ENCODE peak calls at places on chromosomes 3 and 15, in four cellular contexts. One of them, this sample, is unnamed.

GRCh38 chr15:32657941-32658340 is 16.4 kb downstream of the SCG5 start:
- DNase-seq in type B pancreatic cell: no peak
- DNase-seq in AG09319: no peak
- DNase-seq in activated gamma-delta T cell treated with Interleukin-2 at 50 U/mL for 16 hours: no peak
- DNase-seq in this sample: no peak

GRCh38 chr15:58988011-58988785 is 735 bp downstream of the RNF111 start:
- DNase-seq in AG09319: no peak
- DNase-seq in activated gamma-delta T cell treated with Interleukin-2 at 50 U/mL for 16 hours: peak
- DNase-seq in type B pancreatic cell: peak
- DNase-seq in this sample: peak

GRCh38 chr15:99104788-99105515 is at the start of gene SYNM:
- DNase-seq in AG09319: no peak
- DNase-seq in type B pancreatic cell: peak
- DNase-seq in activated gamma-delta T cell treated with Interleukin-2 at 50 U/mL for 16 hours: no peak
- DNase-seq in this sample: peak

GRCh38 chr15:53976844-53977392 is 1.3 kb upstream of the UNC13C start:
- DNase-seq in activated gamma-delta T cell treated with Interleukin-2 at 50 U/mL for 16 hours: no peak
- DNase-seq in type B pancreatic cell: no peak
- DNase-seq in AG09319: no peak
- DNase-seq in this sample: no peak

GRCh38 chr3:143119974-143120715 is 574 bp downstream of the CHST2 start:
- DNase-seq in type B pancreatic cell: peak
- DNase-seq in AG09319: no peak
- DNase-seq in activated gamma-delta T cell treated with Interleukin-2 at 50 U/mL for 16 hours: peak
- DNase-seq in this sample: peak

GRCh38 chr15:63970723-63971426 is 75.4 kb downstream of the DAPK2 start:
- DNase-seq in AG09319: no peak
- DNase-seq in type B pancreatic cell: no peak
- DNase-seq in activated gamma-delta T cell treated with Interleukin-2 at 50 U/mL for 16 hours: no peak
- DNase-seq in this sample: no peak

GRCh38 chr15:90141646-90142045 is 39.4 kb upstream of the IDH2 start:
- DNase-seq in type B pancreatic cell: no peak
- DNase-seq in AG09319: no peak
- DNase-seq in activated gamma-delta T cell treated with Interleukin-2 at 50 U/mL for 16 hours: no peak
- DNase-seq in this sample: no peak

GRCh38 chr15:80743189-80743833 is 35.9 kb upstream of the CEMIP start:
- DNase-seq in activated gamma-delta T cell treated with Interleukin-2 at 50 U/mL for 16 hours: no peak
- DNase-seq in type B pancreatic cell: no peak
- DNase-seq in AG09319: no peak
- DNase-seq in this sample: no peak

GRCh38 chr3:194395767-194396527 is 3.1 kb downstream of the GP5 start:
- DNase-seq in AG09319: peak
- DNase-seq in type B pancreatic cell: no peak
- DNase-seq in activated gamma-delta T cell treated with Interleukin-2 at 50 U/mL for 16 hours: peak
- DNase-seq in this sample: no peak

GRCh38 chr3:27943106-27943505 is 221.0 kb upstream of the EOMES start:
- DNase-seq in AG09319: no peak
- DNase-seq in activated gamma-delta T cell treated with Interleukin-2 at 50 U/mL for 16 hours: peak
- DNase-seq in type B pancreatic cell: no peak
- DNase-seq in this sample: no peak

GRCh38 chr3:85360742-85361387 is 402.1 kb downstream of the CADM2 start:
- DNase-seq in type B pancreatic cell: no peak
- DNase-seq in AG09319: no peak
- DNase-seq in activated gamma-delta T cell treated with Interleukin-2 at 50 U/mL for 16 hours: no peak
- DNase-seq in this sample: no peak

GRCh38 chr15:63461230-63461629 is 43.2 kb upstream of the USP3 start:
- DNase-seq in activated gamma-delta T cell treated with Interleukin-2 at 50 U/mL for 16 hours: no peak
- DNase-seq in type B pancreatic cell: no peak
- DNase-seq in AG09319: no peak
- DNase-seq in this sample: no peak

GRCh38 chr15:99343836-99344551 is 92.7 kb downstream of the LRRC28 start:
- DNase-seq in activated gamma-delta T cell treated with Interleukin-2 at 50 U/mL for 16 hours: peak
- DNase-seq in type B pancreatic cell: no peak
- DNase-seq in AG09319: no peak
- DNase-seq in this sample: peak

GRCh38 chr15:52652286-52652685 is 26.9 kb downstream of the ATOSA start:
- DNase-seq in type B pancreatic cell: no peak
- DNase-seq in AG09319: no peak
- DNase-seq in activated gamma-delta T cell treated with Interleukin-2 at 50 U/mL for 16 hours: no peak
- DNase-seq in this sample: no peak

GRCh38 chr3:46694520-46694919 is 1.0 kb upstream of the ALS2CL start:
- DNase-seq in AG09319: no peak
- DNase-seq in type B pancreatic cell: no peak
- DNase-seq in activated gamma-delta T cell treated with Interleukin-2 at 50 U/mL for 16 hours: no peak
- DNase-seq in this sample: no peak

GRCh38 chr15:101203029-101203428 is 48.8 kb downstream of the CHSY1 start:
- DNase-seq in activated gamma-delta T cell treated with Interleukin-2 at 50 U/mL for 16 hours: no peak
- DNase-seq in AG09319: no peak
- DNase-seq in type B pancreatic cell: no peak
- DNase-seq in this sample: no peak

GRCh38 chr3:160553829-160554228 is 11.5 kb downstream of the KPNA4 start:
- DNase-seq in activated gamma-delta T cell treated with Interleukin-2 at 50 U/mL for 16 hours: no peak
- DNase-seq in AG09319: no peak
- DNase-seq in type B pancreatic cell: no peak
- DNase-seq in this sample: no peak

GRCh38 chr3:71371282-71371681 is 212.2 kb downstream of the FOXP1 start:
- DNase-seq in type B pancreatic cell: no peak
- DNase-seq in AG09319: no peak
- DNase-seq in activated gamma-delta T cell treated with Interleukin-2 at 50 U/mL for 16 hours: no peak
- DNase-seq in this sample: no peak

GRCh38 chr3:120418866-120419490 is 31.8 kb downstream of the FSTL1 start:
- DNase-seq in type B pancreatic cell: no peak
- DNase-seq in AG09319: no peak
- DNase-seq in activated gamma-delta T cell treated with Interleukin-2 at 50 U/mL for 16 hours: no peak
- DNase-seq in this sample: peak

GRCh38 chr3:136018876-136019275 is 53.3 kb downstream of the PPP2R3A start:
- DNase-seq in AG09319: peak
- DNase-seq in type B pancreatic cell: no peak
- DNase-seq in activated gamma-delta T cell treated with Interleukin-2 at 50 U/mL for 16 hours: no peak
- DNase-seq in this sample: no peak

GRCh38 chr3:70780790-70781189 is 468.4 kb upstream of the MDFIC2 start:
- DNase-seq in type B pancreatic cell: no peak
- DNase-seq in activated gamma-delta T cell treated with Interleukin-2 at 50 U/mL for 16 hours: no peak
- DNase-seq in AG09319: no peak
- DNase-seq in this sample: no peak

GRCh38 chr15:37107071-37107753 is 6.9 kb upstream of the MEIS2 start:
- DNase-seq in activated gamma-delta T cell treated with Interleukin-2 at 50 U/mL for 16 hours: no peak
- DNase-seq in type B pancreatic cell: no peak
- DNase-seq in AG09319: no peak
- DNase-seq in this sample: no peak

GRCh38 chr15:97745481-97746071 is 214.9 kb upstream of the ARRDC4 start:
- DNase-seq in AG09319: no peak
- DNase-seq in type B pancreatic cell: no peak
- DNase-seq in activated gamma-delta T cell treated with Interleukin-2 at 50 U/mL for 16 hours: no peak
- DNase-seq in this sample: peak

GRCh38 chr3:50390523-50391177 is 31.3 kb upstream of the TMEM115 start:
- DNase-seq in AG09319: no peak
- DNase-seq in activated gamma-delta T cell treated with Interleukin-2 at 50 U/mL for 16 hours: no peak
- DNase-seq in type B pancreatic cell: no peak
- DNase-seq in this sample: no peak

GRCh38 chr15:40006646-40007045 is 32.3 kb downstream of the SRP14 start:
- DNase-seq in type B pancreatic cell: no peak
- DNase-seq in AG09319: no peak
- DNase-seq in activated gamma-delta T cell treated with Interleukin-2 at 50 U/mL for 16 hours: no peak
- DNase-seq in this sample: no peak

GRCh38 chr15:41056810-41057209 is 59.3 kb downstream of the INO80 start:
- DNase-seq in type B pancreatic cell: no peak
- DNase-seq in activated gamma-delta T cell treated with Interleukin-2 at 50 U/mL for 16 hours: no peak
- DNase-seq in AG09319: no peak
- DNase-seq in this sample: no peak

GRCh38 chr15:69159805-69160140 is 662 bp upstream of the GLCE start:
- DNase-seq in type B pancreatic cell: no peak
- DNase-seq in AG09319: no peak
- DNase-seq in activated gamma-delta T cell treated with Interleukin-2 at 50 U/mL for 16 hours: no peak
- DNase-seq in this sample: no peak

GRCh38 chr3:158471639-158472294 is 99.2 kb upstream of the MLF1 start:
- DNase-seq in type B pancreatic cell: no peak
- DNase-seq in activated gamma-delta T cell treated with Interleukin-2 at 50 U/mL for 16 hours: no peak
- DNase-seq in AG09319: peak
- DNase-seq in this sample: no peak

GRCh38 chr15:63374686-63375520 is 6.7 kb downstream of the CA12 start:
- DNase-seq in activated gamma-delta T cell treated with Interleukin-2 at 50 U/mL for 16 hours: no peak
- DNase-seq in type B pancreatic cell: no peak
- DNase-seq in AG09319: no peak
- DNase-seq in this sample: no peak

GRCh38 chr15:52653451-52653964 is 25.7 kb downstream of the ATOSA start:
- DNase-seq in AG09319: peak
- DNase-seq in type B pancreatic cell: no peak
- DNase-seq in activated gamma-delta T cell treated with Interleukin-2 at 50 U/mL for 16 hours: no peak
- DNase-seq in this sample: no peak

GRCh38 chr3:134880431-134880830 is 85.4 kb downstream of the EPHB1 start:
- DNase-seq in AG09319: no peak
- DNase-seq in activated gamma-delta T cell treated with Interleukin-2 at 50 U/mL for 16 hours: no peak
- DNase-seq in type B pancreatic cell: no peak
- DNase-seq in this sample: no peak

GRCh38 chr3:169662215-169663070 is 1.1 kb downstream of the MECOM start:
- DNase-seq in type B pancreatic cell: peak
- DNase-seq in activated gamma-delta T cell treated with Interleukin-2 at 50 U/mL for 16 hours: no peak
- DNase-seq in AG09319: no peak
- DNase-seq in this sample: peak

GRCh38 chr3:40456279-40456939 is 730 bp upstream of the RPL14 start:
- DNase-seq in type B pancreatic cell: no peak
- DNase-seq in AG09319: no peak
- DNase-seq in activated gamma-delta T cell treated with Interleukin-2 at 50 U/mL for 16 hours: no peak
- DNase-seq in this sample: no peak